ENCODE peak calls at places on chromosomes 2 and 18, in nine cellular contexts. K is fibroblast of pulmonary artery, T is H54, Y is Calu3, V is left ventricle myocardium inferior, J is frontal cortex, R is NCI-H748 treated with DMSO at 0.1 percent for 48 hours, H is dorsolateral prefrontal cortex, X is stomach. F is an unnamed sample.

GRCh38 chr18:10946058-10946457 is 203.3 kb downstream of the PIEZO2 start:
- DNase-seq in K (no peak), T (no peak), X (no peak), J (no peak), R (no peak), Y (no peak), H (no peak), V (no peak), F (no peak)

GRCh38 chr2:239693330-239693729 is 292.5 kb upstream of the HDAC4 start:
- DNase-seq in X (no peak), V (no peak), K (no peak), H (no peak), T (no peak), R (no peak), J (no peak), Y (no peak), F (no peak)

GRCh38 chr18:66553824-66554223 is 50.1 kb downstream of the CDH19 start:
- DNase-seq in Y (no peak), T (no peak), J (no peak), R (no peak), X (no peak), H (no peak), V (no peak), K (peak), F (peak)

GRCh38 chr18:58850784-58851469 is 13.8 kb upstream of the ZNF532 start:
- DNase-seq in X (no peak), H (no peak), Y (no peak), K (no peak), J (no peak), R (no peak), V (no peak), T (no peak), F (no peak)

GRCh38 chr2:218284106-218284811 is 8.0 kb downstream of the TMBIM1 start:
- DNase-seq in X (peak), R (no peak), T (peak), K (peak), V (no peak), H (no peak), Y (peak), J (no peak), F (peak)

GRCh38 chr2:144524190-144524957 is 4.5 kb upstream of the ZEB2 start:
- DNase-seq in R (no peak), X (no peak), J (peak), K (no peak), T (no peak), V (peak), Y (peak), H (no peak), F (no peak)

GRCh38 chr2:211396815-211397214 is 840.4 kb downstream of the CPS1 start:
- DNase-seq in V (no peak), K (no peak), Y (no peak), X (no peak), T (no peak), R (peak), J (no peak), H (no peak), F (no peak)

GRCh38 chr18:11522992-11523391 is 86.4 kb upstream of the SLC35G4 start:
- DNase-seq in K (no peak), R (no peak), Y (no peak), J (no peak), T (no peak), V (no peak), H (no peak), X (no peak), F (no peak)

GRCh38 chr18:32968228-32968627 is 195.4 kb upstream of the KLHL14 start:
- DNase-seq in J (no peak), Y (no peak), R (no peak), V (no peak), X (no peak), H (no peak), T (no peak), K (peak), F (no peak)

GRCh38 chr2:24871852-24872323 is 48.1 kb downstream of the ADCY3 start:
- DNase-seq in Y (no peak), T (no peak), X (no peak), K (no peak), H (peak), V (peak), R (no peak), J (no peak), F (no peak)

GRCh38 chr2:238838786-238839327 is 9.0 kb upstream of the TWIST2 start:
- DNase-seq in R (no peak), X (no peak), V (no peak), T (no peak), H (no peak), K (no peak), Y (no peak), J (no peak), F (no peak)

GRCh38 chr18:916562-916961 is 11.9 kb downstream of the ADCYAP1 start:
- DNase-seq in T (no peak), Y (no peak), H (no peak), K (no peak), R (no peak), V (no peak), J (no peak), X (no peak), F (no peak)

GRCh38 chr2:150295544-150295943 is 191.9 kb downstream of the RND3 start:
- DNase-seq in J (no peak), V (no peak), K (no peak), Y (no peak), T (no peak), H (no peak), X (no peak), R (no peak), F (no peak)

GRCh38 chr2:102508863-102509262 is 35.8 kb downstream of the SLC9A4 start:
- DNase-seq in T (no peak), V (no peak), X (no peak), R (no peak), H (no peak), Y (no peak), K (no peak), J (no peak), F (no peak)

GRCh38 chr2:237471457-237472186 is 15.4 kb upstream of the MLPH start:
- DNase-seq in H (no peak), R (no peak), Y (peak), K (no peak), X (peak), J (no peak), V (no peak), T (peak), F (peak)

GRCh38 chr2:137228566-137228965 is 463.2 kb downstream of the THSD7B start:
- DNase-seq in X (no peak), K (peak), V (no peak), R (no peak), Y (no peak), T (no peak), J (no peak), H (no peak), F (peak)

GRCh38 chr2:196442211-196442610 is 197.3 kb upstream of the CCDC150 start:
- DNase-seq in V (no peak), H (no peak), T (no peak), R (no peak), K (no peak), J (no peak), Y (no peak), X (no peak), F (peak)